ENCODE peak calls at places on chromosomes 7 and 10, in four cellular contexts. A is esophagus squamous epithelium, H is uterus, O is cardiac muscle cell. B is an unnamed sample.

GRCh38 chr7:113945018-113945938 is 26.5 kb upstream of the PPP1R3A start:
- DNase-seq in A (no peak), H (no peak), O (no peak), B (peak; percentile 53)

GRCh38 chr7:34075976-34076375 is 170.6 kb downstream of the BMPER start:
- DNase-seq in A (no peak), H (no peak), O (no peak), B (no peak)

GRCh38 chr10:128000660-128001059 is 93.8 kb downstream of the PTPRE start:
- DNase-seq in A (no peak), H (no peak), O (no peak), B (no peak)

GRCh38 chr7:135193615-135194081 is 17.7 kb downstream of the WDR91 start:
- DNase-seq in A (no peak), H (no peak), O (peak; percentile 44), B (no peak)

GRCh38 chr7:5612695-5613094 is 168.8 kb downstream of the RNF216 start:
- DNase-seq in A (no peak), H (no peak), O (no peak), B (no peak)

GRCh38 chr10:97291357-97292096 is 910 bp downstream of the ARHGAP19 start:
- DNase-seq in A (no peak), H (no peak), O (no peak), B (no peak)

GRCh38 chr7:106273009-106273695 is 11.6 kb downstream of the NAMPT start:
- DNase-seq in A (no peak), H (no peak), O (no peak), B (no peak)

GRCh38 chr10:132492323-132493035 is 45.1 kb upstream of the INPP5A start:
- DNase-seq in A (no peak), H (peak; percentile 72), O (peak; percentile 27), B (no peak)

GRCh38 chr7:132655071-132655761 is 78.9 kb upstream of the PLXNA4 start:
- DNase-seq in A (no peak), H (peak; percentile 21), O (peak; percentile 85), B (peak; percentile 60)

GRCh38 chr10:5840314-5841307 is 27.4 kb upstream of the GDI2 start:
- DNase-seq in A (no peak), H (no peak), O (peak; percentile 78), B (no peak)

GRCh38 chr10:99555371-99556224 is 22.9 kb downstream of the NKX2-3 start:
- DNase-seq in A (no peak), H (no peak), O (no peak), B (no peak)

GRCh38 chr7:38629621-38630020 is 1.6 kb downstream of the AMPH start:
- DNase-seq in A (no peak), H (no peak), O (peak; percentile 7), B (no peak)

GRCh38 chr10:683448-684071 is 5.9 kb downstream of the DIP2C start:
- DNase-seq in A (no peak), H (peak; percentile 83), O (peak; percentile 25), B (no peak)

GRCh38 chr10:89525556-89525955 is 9.8 kb downstream of the SLC16A12 start:
- DNase-seq in A (no peak), H (no peak), O (no peak), B (no peak)

GRCh38 chr7:105999256-105999655 is 36.2 kb downstream of the CDHR3 start:
- DNase-seq in A (no peak), H (no peak), O (no peak), B (no peak)

GRCh38 chr7:43289826-43290225 is 177.4 kb downstream of the HECW1 start:
- DNase-seq in A (no peak), H (no peak), O (no peak), B (no peak)

GRCh38 chr7:1225462-1226154 is 7.1 kb upstream of the UNCX start:
- DNase-seq in A (no peak), H (no peak), O (peak; percentile 35), B (no peak)

GRCh38 chr7:147519062-147519461 is 1071.5 kb upstream of the C7orf33 start:
- DNase-seq in A (no peak), H (no peak), O (peak; percentile 21), B (no peak)

DNA sequence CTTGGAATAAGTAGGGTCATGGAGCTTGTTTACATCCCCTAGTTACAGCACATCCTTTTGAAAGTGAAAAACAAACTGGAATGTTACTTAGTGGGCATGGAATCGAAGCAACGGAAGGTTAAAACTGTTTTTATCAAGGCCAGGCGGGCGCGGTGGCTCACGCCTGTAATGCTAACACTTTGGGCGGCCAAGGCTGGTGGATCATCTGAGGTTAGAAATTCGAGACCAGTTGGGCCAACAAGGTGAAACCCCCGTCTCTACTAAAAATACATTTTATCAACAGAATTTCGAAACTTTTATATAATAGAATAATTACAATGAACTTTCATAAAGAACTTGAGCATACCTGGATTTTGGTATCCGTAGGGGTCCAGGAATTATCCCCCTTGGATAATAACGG is 1.1 kb upstream of the TMED4 start:
- DNase-seq in A (no peak), H (no peak), O (no peak), B (no peak)
- H3K27ac ChIP-seq in A (peak overlapping the region; percentile 96), H (peak overlapping the region; percentile 98), O (peak overlapping the region; percentile 95), B (peak overlapping the region; percentile 92)

GRCh38 chr7:55073051-55073511 is 54.3 kb downstream of the EGFR start:
- DNase-seq in A (no peak), H (no peak), O (no peak), B (peak; percentile 51)
- H3K4me3 ChIP-seq in A (no peak overlapping the region), H (no peak overlapping the region), O (no peak overlapping the region), B (no peak overlapping the region)

GRCh38 chr7:98551541-98552273 is 65.4 kb upstream of the NPTX2 start:
- DNase-seq in A (no peak), H (no peak), O (no peak), B (peak; percentile 67)
- H3K9me3 ChIP-seq in A (peaks cover 9% of the 10 kb centered on the region), H (no peaks in the 10 kb centered on the region), O (no peaks in the 10 kb centered on the region), B (no peaks in the 10 kb centered on the region)

GRCh38 chr10:95628786-95629185 is 27.7 kb downstream of the ALDH18A1 start:
- DNase-seq in A (no peak), H (no peak), O (no peak), B (peak; percentile 95)
- H3K27ac ChIP-seq in A (no peak overlapping the region), H (no peak overlapping the region), O (no peak overlapping the region), B (peak overlapping the region; percentile 57)

GRCh38 chr7:120724448-120724847 is 133.5 kb downstream of the TSPAN12 start:
- DNase-seq in A (no peak), H (no peak), O (no peak), B (no peak)

GRCh38 chr7:120729300-120729699 is 128.6 kb downstream of the TSPAN12 start:
- DNase-seq in A (no peak), H (no peak), O (no peak), B (no peak)

GRCh38 chr7:120731276-120731675 is 126.7 kb downstream of the TSPAN12 start:
- DNase-seq in A (no peak), H (no peak), O (no peak), B (no peak)

GRCh38 chr7:120723465-120724385 is 134.2 kb downstream of the TSPAN12 start:
- DNase-seq in A (no peak), H (no peak), O (no peak), B (peak; percentile 77)

GRCh38 chr7:120725376-120726039 is 132.4 kb downstream of the TSPAN12 start:
- DNase-seq in A (no peak), H (no peak), O (peak; percentile 69), B (peak; percentile 32)
- H3K4me3 ChIP-seq in A (no peak overlapping the region), H (peak overlapping the region; percentile 5), O (no peak overlapping the region), B (no peak overlapping the region)

DNA sequence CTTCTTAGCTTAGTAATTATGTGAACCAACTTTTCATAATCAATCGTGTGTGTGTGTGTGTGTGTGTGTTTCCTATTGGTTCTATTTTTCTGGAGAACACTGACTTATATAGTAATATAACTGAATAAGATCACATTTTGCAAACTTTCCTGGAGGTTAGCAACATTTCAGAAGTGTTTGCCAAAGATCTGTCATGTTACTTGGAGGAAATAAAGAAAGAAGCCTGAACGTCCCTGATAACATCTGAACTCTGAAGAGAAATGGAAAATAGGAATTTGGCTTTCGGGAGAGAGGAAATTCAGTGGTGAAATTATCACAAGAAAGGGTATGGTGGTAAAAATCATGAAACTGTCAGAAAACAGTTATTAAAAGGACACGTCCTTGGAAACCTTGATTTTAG is 984.4 kb upstream of the AUTS2 start:
- DNase-seq in A (no peak), H (no peak), O (peak; percentile 71), B (no peak)
- H3K9me3 ChIP-seq in A (peaks cover 17% of the 10 kb centered on the region), H (no peaks in the 10 kb centered on the region), O (no peaks in the 10 kb centered on the region), B (no peaks in the 10 kb centered on the region)

GRCh38 chr10:124665091-124665490 is 79.1 kb downstream of the FAM53B start:
- DNase-seq in A (no peak), H (no peak), O (no peak), B (no peak)

GRCh38 chr10:124665558-124665957 is 78.6 kb downstream of the FAM53B start:
- DNase-seq in A (no peak), H (no peak), O (no peak), B (no peak)

GRCh38 chr10:124665980-124666379 is 78.2 kb downstream of the FAM53B start:
- DNase-seq in A (no peak), H (no peak), O (peak; percentile 46), B (no peak)

GRCh38 chr10:124663228-124663627 is 81.0 kb downstream of the FAM53B start:
- DNase-seq in A (no peak), H (no peak), O (no peak), B (no peak)

GRCh38 chr10:124663766-124664360 is 80.3 kb downstream of the FAM53B start:
- DNase-seq in A (no peak), H (no peak), O (no peak), B (no peak)
- H3K27ac ChIP-seq in A (no peak overlapping the region), H (no peak overlapping the region), O (no peak overlapping the region), B (no peak overlapping the region)

GRCh38 chr7:97461596-97461995 is 270.3 kb upstream of the TAC1 start:
- DNase-seq in A (no peak), H (no peak), O (no peak), B (no peak)

GRCh38 chr7:97470726-97471125 is 261.2 kb upstream of the TAC1 start:
- DNase-seq in A (no peak), H (no peak), O (no peak), B (no peak)

GRCh38 chr7:97471491-97471890 is 260.4 kb upstream of the TAC1 start:
- DNase-seq in A (no peak), H (no peak), O (no peak), B (no peak)

GRCh38 chr7:97468491-97468890 is 263.4 kb upstream of the TAC1 start:
- DNase-seq in A (no peak), H (no peak), O (no peak), B (no peak)

GRCh38 chr7:97466999-97467398 is 264.9 kb upstream of the TAC1 start:
- DNase-seq in A (no peak), H (no peak), O (no peak), B (no peak)
- H3K4me3 ChIP-seq in A (no peak overlapping the region), H (no peak overlapping the region), O (no peak overlapping the region), B (no peak overlapping the region)

GRCh38 chr7:4343272-4344000 is 338.7 kb upstream of the FOXK1 start:
- DNase-seq in A (no peak), H (no peak), O (no peak), B (no peak)
- H3K9me3 ChIP-seq in A (no peaks in the 10 kb centered on the region), H (no peaks in the 10 kb centered on the region), O (no peaks in the 10 kb centered on the region), B (no peaks in the 10 kb centered on the region)